ENCODE peak calls at places on chromosomes 6 and 20, in nine cellular contexts. H is Calu3; L is substantia nigra; D is adipocyte; P is sciatic nerve; J is stimulated activated CD8-positive, alpha-beta memory T cell treated with anti-CD3 and anti-CD28 coated beads, Interleukin-4, amount 100 ng/mL, for 24 hours; M is heart left ventricle; W is T-cell; K is aorta. T is an unnamed sample.

GRCh38 chr6:149037026-149037734 is 280.3 kb upstream of the TAB2 start:
- DNase-seq in H (no peak), L (no peak), D (peak; percentile 81), P (no peak), J (no peak), M (no peak), W (no peak), K (no peak), T (no peak)

GRCh38 chr6:142387997-142388815 is 86.4 kb downstream of the ADGRG6 start:
- DNase-seq in H (no peak), L (no peak), D (peak; percentile 88), P (no peak), J (no peak), M (no peak), W (no peak), K (no peak), T (peak; percentile 57)

GRCh38 chr6:84671188-84671587 is 93.2 kb downstream of the TBX18 start:
- DNase-seq in H (no peak), L (peak; percentile 1), D (no peak), P (no peak), J (no peak), M (no peak), W (no peak), K (no peak), T (no peak)

GRCh38 chr20:38104283-38104682 is 60.8 kb downstream of the TGM2 start:
- DNase-seq in H (no peak), L (no peak), D (no peak), P (no peak), J (no peak), M (no peak), W (no peak), K (no peak), T (no peak)

GRCh38 chr6:80214436-80215022 is 108.1 kb downstream of the BCKDHB start:
- DNase-seq in H (peak; percentile 39), L (no peak), D (peak; percentile 89), P (no peak), J (no peak), M (no peak), W (peak; percentile 5), K (no peak), T (peak; percentile 50)

GRCh38 chr20:57398901-57399535 is 7.8 kb downstream of the RBM38 start:
- DNase-seq in H (no peak), L (no peak), D (no peak), P (no peak), J (no peak), M (no peak), W (no peak), K (peak; percentile 48), T (no peak)

GRCh38 chr6:125444234-125444949 is 142.6 kb upstream of the HDDC2 start:
- DNase-seq in H (no peak), L (peak; percentile 33), D (no peak), P (peak; percentile 73), J (no peak), M (peak; percentile 75), W (no peak), K (peak; percentile 88), T (no peak)

GRCh38 chr6:42049116-42049809 is 1.1 kb upstream of the TAF8 start:
- DNase-seq in H (no peak), L (no peak), D (no peak), P (no peak), J (no peak), M (no peak), W (peak; percentile 11), K (peak; percentile 76), T (no peak)

GRCh38 chr6:97394160-97394748 is 111.2 kb upstream of the MMS22L start:
- DNase-seq in H (peak; percentile 68), L (no peak), D (peak; percentile 82), P (no peak), J (no peak), M (peak; percentile 28), W (peak; percentile 31), K (no peak), T (peak; percentile 54)

GRCh38 chr6:159213401-159213800 is 44.2 kb downstream of the FNDC1 start:
- DNase-seq in H (no peak), L (no peak), D (no peak), P (no peak), J (no peak), M (no peak), W (no peak), K (no peak), T (peak; percentile 56)

GRCh38 chr20:18019068-18019467 is 38.6 kb downstream of the OVOL2 start:
- DNase-seq in H (no peak), L (no peak), D (no peak), P (no peak), J (no peak), M (no peak), W (no peak), K (no peak), T (peak; percentile 9)

GRCh38 chr6:11754625-11755289 is 23.8 kb downstream of the ADTRP start:
- DNase-seq in H (no peak), L (no peak), D (no peak), P (no peak), J (no peak), M (no peak), W (no peak), K (no peak), T (peak; percentile 25)

GRCh38 chr6:38182426-38182825 is 362.9 kb downstream of the ZFAND3 start:
- DNase-seq in H (no peak), L (no peak), D (no peak), P (no peak), J (no peak), M (no peak), W (no peak), K (no peak), T (no peak)

GRCh38 chr6:36962874-36963273 is 8.3 kb downstream of the PI16 start:
- DNase-seq in H (peak; percentile 69), L (peak; percentile 53), D (peak; percentile 39), P (peak; percentile 85), J (peak; percentile 51), M (peak; percentile 64), W (peak; percentile 76), K (peak; percentile 87), T (no peak)

GRCh38 chr6:16677458-16677857 is 83.8 kb downstream of the ATXN1 start:
- DNase-seq in H (no peak), L (no peak), D (no peak), P (no peak), J (no peak), M (no peak), W (no peak), K (no peak), T (no peak)

GRCh38 chr6:70390067-70390466 is 23.2 kb upstream of the FAM135A start:
- DNase-seq in H (no peak), L (no peak), D (no peak), P (no peak), J (no peak), M (no peak), W (no peak), K (no peak), T (no peak)

GRCh38 chr6:72140795-72141194 is 254.4 kb downstream of the RIMS1 start:
- DNase-seq in H (no peak), L (no peak), D (peak; percentile 54), P (no peak), J (no peak), M (no peak), W (no peak), K (no peak), T (no peak)

GRCh38 chr6:88220493-88220892 is 54.3 kb upstream of the CNR1 start:
- DNase-seq in H (no peak), L (no peak), D (peak; percentile 20), P (no peak), J (no peak), M (no peak), W (no peak), K (no peak), T (peak; percentile 4)

GRCh38 chr6:13432526-13433218 is 54.7 kb downstream of the GFOD1 start:
- DNase-seq in H (no peak), L (no peak), D (no peak), P (no peak), J (no peak), M (no peak), W (no peak), K (no peak), T (no peak)

GRCh38 chr6:68080074-68080473 is 555.0 kb upstream of the ADGRB3 start:
- DNase-seq in H (no peak), L (no peak), D (no peak), P (no peak), J (no peak), M (no peak), W (no peak), K (no peak), T (no peak)

GRCh38 chr6:32814145-32814544 is 2.7 kb downstream of the HLA-DOB start:
- DNase-seq in H (no peak), L (no peak), D (no peak), P (no peak), J (no peak), M (no peak), W (no peak), K (no peak), T (no peak)

GRCh38 chr20:652611-653109 is 340 bp downstream of the SRXN1 start:
- DNase-seq in H (peak; percentile 20), L (no peak), D (no peak), P (peak; percentile 69), J (peak; percentile 8), M (peak; percentile 55), W (no peak), K (no peak), T (no peak)

GRCh38 chr6:134223761-134224445 is 94.0 kb downstream of the SGK1 start:
- DNase-seq in H (no peak), L (no peak), D (peak; percentile 63), P (no peak), J (no peak), M (no peak), W (no peak), K (no peak), T (no peak)

GRCh38 chr6:158869010-158869603 is 49.9 kb upstream of the EZR start:
- DNase-seq in H (no peak), L (no peak), D (no peak), P (no peak), J (no peak), M (no peak), W (no peak), K (no peak), T (peak; percentile 80)

GRCh38 chr6:3321042-3321441 is 62.3 kb downstream of the PSMG4 start:
- DNase-seq in H (no peak), L (no peak), D (no peak), P (peak; percentile 26), J (no peak), M (no peak), W (no peak), K (no peak), T (no peak)

GRCh38 chr6:75856902-75857301 is 107.9 kb downstream of the MYO6 start:
- DNase-seq in H (no peak), L (no peak), D (no peak), P (no peak), J (no peak), M (no peak), W (no peak), K (no peak), T (no peak)

GRCh38 chr6:16903470-16903869 is 142.2 kb upstream of the ATXN1 start:
- DNase-seq in H (no peak), L (no peak), D (peak; percentile 47), P (no peak), J (no peak), M (no peak), W (no peak), K (no peak), T (peak; percentile 39)

GRCh38 chr6:155182103-155182502 is 81.7 kb upstream of the CLDN20 start:
- DNase-seq in H (no peak), L (no peak), D (no peak), P (no peak), J (no peak), M (no peak), W (no peak), K (no peak), T (no peak)

T was measured in A172.